ENCODE peak calls at places on chromosome 1, in five cellular contexts. K is NCI-H187; H is HuH-7.5; E is cardiac fibroblast; T is activated effector memory CD4-positive, alpha-beta T cell treated with anti-CD3 and anti-CD28 coated beads, Interleukin-2, amount 50 U/mL, for 16 hours. Y is an unnamed sample.

GRCh38 chr1:245875581-245876263 is 631.4 kb downstream of the SMYD3 start:
- DNase-seq in K (no peak), H (no peak), E (peak), T (no peak), Y (no peak)

GRCh38 chr1:109197163-109198042 is 16.3 kb upstream of the SARS1 start:
- DNase-seq in K (no peak), H (peak), E (peak), T (no peak), Y (no peak)

GRCh38 chr1:228411548-228412430 is 4.9 kb downstream of the TRIM17 start:
- DNase-seq in K (no peak), H (no peak), E (no peak), T (no peak), Y (no peak)

GRCh38 chr1:182135946-182136345 is 74.4 kb upstream of the ZNF648 start:
- DNase-seq in K (no peak), H (no peak), E (no peak), T (no peak), Y (no peak)

GRCh38 chr1:15508700-15509487 is 15.1 kb downstream of the CASP9 start:
- DNase-seq in K (no peak), H (no peak), E (no peak), T (peak), Y (no peak)

GRCh38 chr1:169201084-169201619 is 94.7 kb downstream of the ATP1B1 start:
- DNase-seq in K (no peak), H (no peak), E (no peak), T (no peak), Y (no peak)

GRCh38 chr1:45887156-45887842 is 83.9 kb downstream of the MAST2 start:
- DNase-seq in K (no peak), H (no peak), E (no peak), T (no peak), Y (no peak)

GRCh38 chr1:23868848-23869450 is 859 bp upstream of the FUCA1 start:
- DNase-seq in K (no peak), H (peak), E (no peak), T (no peak), Y (no peak)

GRCh38 chr1:231636157-231636556 is 9.6 kb downstream of the DISC1 start:
- DNase-seq in K (no peak), H (no peak), E (peak), T (no peak), Y (no peak)

GRCh38 chr1:112605633-112606327 is 13.2 kb downstream of the ST7L start:
- DNase-seq in K (no peak), H (no peak), E (peak), T (no peak), Y (no peak)

GRCh38 chr1:9835758-9836631 is 12.2 kb upstream of the CLSTN1 start:
- DNase-seq in K (no peak), H (no peak), E (peak), T (no peak), Y (peak)

GRCh38 chr1:55747285-55747890 is 532.2 kb upstream of the USP24 start:
- DNase-seq in K (no peak), H (no peak), E (peak), T (no peak), Y (peak)

GRCh38 chr1:20194224-20194623 is 7.9 kb upstream of the PLA2G2C start:
- DNase-seq in K (no peak), H (no peak), E (no peak), T (no peak), Y (peak)

GRCh38 chr1:8739377-8739776 is 78.1 kb downstream of the RERE start:
- DNase-seq in K (no peak), H (no peak), E (no peak), T (no peak), Y (no peak)

GRCh38 chr1:183246436-183246835 is 60.4 kb downstream of the LAMC2 start:
- DNase-seq in K (no peak), H (no peak), E (no peak), T (no peak), Y (no peak)

Y was measured in cerebellar cortex.